ENCODE peak calls at places on chromosomes 3 and 15, in nine cellular contexts. F is tibial artery, A is heart left ventricle, G is fibroblast of lung, I is pancreas, D is stomach, S is IMR-90, E is colonic mucosa, T is cardiac muscle cell. P is an unnamed sample. For H3K36me3, the result is how much of the 10 kb centered on the place peaks cover.

GRCh38 chr15:75198560-75199346 is 2.9 kb upstream of the C15orf39 start:
- DNase-seq in F (no peak), T (peak), D (no peak), E (no peak), I (no peak), A (no peak), S (peak), G (peak), P (no peak)

GRCh38 chr3:134076816-134077215 is 47.1 kb upstream of the SLCO2A1 start:
- DNase-seq in E (no peak), T (no peak), A (no peak), S (no peak), I (no peak), D (no peak), F (no peak), G (no peak), P (no peak)

GRCh38 chr3:171704002-171704401 is 106.3 kb downstream of the PLD1 start:
- DNase-seq in E (peak), G (peak), I (no peak), F (no peak), D (peak), T (no peak), S (peak), A (no peak), P (no peak)

GRCh38 chr15:69031013-69032001 is 16.8 kb downstream of the NOX5 start:
- DNase-seq in G (peak), T (peak), I (peak), A (peak), D (peak), S (no peak), E (peak), F (no peak), P (peak)

GRCh38 chr3:1350885-1351284 is 258.1 kb downstream of the CNTN6 start:
- DNase-seq in A (no peak), S (no peak), I (no peak), E (no peak), T (no peak), F (no peak), G (no peak), D (no peak), P (no peak)

GRCh38 chr3:169886671-169887070 is 16.9 kb upstream of the LRRC31 start:
- DNase-seq in S (peak), G (peak), A (peak), D (peak), F (peak), I (peak), E (peak), T (no peak), P (peak)

GRCh38 chr3:25421747-25422146 is 6.3 kb upstream of the RARB start:
- DNase-seq in G (no peak), A (no peak), I (no peak), S (no peak), D (no peak), F (no peak), T (no peak), E (no peak), P (no peak)

GRCh38 chr3:140117111-140117526 is 182.1 kb downstream of the CLSTN2 start:
- DNase-seq in A (no peak), I (no peak), E (no peak), D (no peak), F (no peak), S (no peak), G (no peak), T (no peak), P (no peak)

GRCh38 chr15:42155546-42156265 is 730 bp downstream of the PLA2G4F start:
- DNase-seq in F (peak), D (peak), T (no peak), E (peak), I (peak), G (no peak), S (no peak), A (no peak), P (peak)

GRCh38 chr3:39000008-39000450 is 51.7 kb downstream of the SCN11A start:
- DNase-seq in T (peak), I (no peak), D (no peak), F (no peak), A (no peak), G (peak), E (no peak), S (peak), P (no peak)

GRCh38 chr3:194107126-194107525 is 28.8 kb upstream of the HES1 start:
- DNase-seq in I (no peak), D (no peak), F (no peak), T (no peak), A (no peak), E (no peak), S (no peak), G (no peak), P (no peak)

GRCh38 chr3:170585937-170586310 is at the start of gene SLC7A14:
- DNase-seq in E (no peak), I (no peak), S (peak), T (peak), G (no peak), A (peak), F (no peak), D (no peak), P (no peak)

GRCh38 chr3:59313365-59313764 is 263.5 kb upstream of the CFAP20DC start:
- DNase-seq in T (peak), D (peak), I (peak), S (peak), F (no peak), G (no peak), E (peak), A (peak), P (peak)

GRCh38 chr3:71066849-71067261 is 516.7 kb downstream of the FOXP1 start:
- DNase-seq in T (no peak), A (no peak), E (no peak), I (peak), D (no peak), F (no peak), G (peak), S (peak), P (no peak)

GRCh38 chr3:65953881-65954733 is 84.6 kb downstream of the MAGI1 start:
- DNase-seq in D (peak), E (peak), S (no peak), T (no peak), G (peak), I (peak), F (peak), A (peak), P (peak)

GRCh38 chr3:159844801-159845261 is 143.8 kb upstream of the IL12A start:
- DNase-seq in D (no peak), S (no peak), E (no peak), T (no peak), A (no peak), F (no peak), I (no peak), G (peak), P (no peak)

DNA sequence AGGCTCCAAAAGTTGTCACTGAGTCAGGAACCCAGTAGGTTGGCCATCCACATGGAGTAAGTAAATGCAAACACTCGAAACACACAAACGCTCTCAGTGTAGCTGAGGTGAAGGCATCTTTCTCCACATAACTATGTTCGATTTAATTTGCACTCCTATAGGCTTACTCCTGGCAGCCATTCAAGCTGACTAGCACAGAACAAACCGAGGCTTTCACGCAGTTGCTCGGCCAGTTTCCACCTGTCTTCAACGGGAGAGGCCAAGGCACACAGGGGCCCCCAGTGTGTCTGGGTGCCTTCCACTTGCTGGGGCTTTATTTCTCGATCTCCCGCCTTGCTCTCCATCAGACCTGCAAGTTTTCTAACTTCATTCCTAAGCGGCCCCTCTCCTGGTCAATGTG is 18.9 kb downstream of the RGMA start:
- DNase-seq in G (no peak), A (no peak), S (no peak), I (no peak), F (no peak), T (no peak), E (no peak), D (no peak), P (no peak)
- H3K4me3 ChIP-seq in G (no peak), A (peak), S (no peak), I (no peak), F (peak), T (no peak), E (no peak), D (peak), P (no peak)

DNA sequence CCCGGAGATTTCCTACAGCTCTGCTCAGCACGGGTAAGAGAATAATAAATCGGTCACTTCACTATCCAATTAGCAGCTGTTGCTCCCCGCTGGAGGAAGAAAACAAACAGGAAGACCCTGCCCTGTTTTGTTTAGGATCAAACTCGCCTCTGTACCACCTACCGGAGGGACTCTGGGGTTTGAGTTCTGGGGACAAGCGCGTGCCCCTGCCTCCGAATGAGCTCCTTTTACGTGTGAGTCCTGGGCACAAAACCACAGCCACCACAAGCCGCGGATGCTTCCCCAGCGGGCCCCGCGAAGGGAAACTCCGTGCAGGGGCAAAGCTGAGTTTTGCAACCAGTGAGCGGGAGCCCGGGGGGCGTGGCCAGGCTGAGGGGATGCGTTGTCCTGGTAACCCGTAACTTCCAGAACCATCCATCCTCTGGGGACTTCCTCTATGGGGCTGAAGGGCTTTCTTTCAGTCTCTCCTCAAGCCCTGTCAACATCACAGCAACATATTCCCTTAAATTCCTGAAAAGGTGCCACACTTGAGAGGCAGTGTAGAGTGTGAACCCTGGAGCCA is 315.8 kb upstream of the PROK2 start:
- DNase-seq in S (peak), T (peak), A (peak), I (peak), D (peak), E (peak), G (peak), F (peak), P (peak)
- TF ChIP-seq CTCF in S (no peak), T (no peak), A (no peak), I (no peak), D (no peak), E (no peak), G (no peak), F (no peak), P (no peak)

GRCh38 chr15:89642106-89642505 is 13.2 kb downstream of the KIF7 start:
- DNase-seq in A (no peak), G (no peak), D (peak), F (peak), I (no peak), E (no peak), S (no peak), T (no peak), P (no peak)
- H3K36me3 ChIP-seq in A (under half), G (under half), D (under half), F (under half), I (under half), E (under half), S (under half), T (under half), P (under half)

GRCh38 chr15:26648676-26649075 is 124.2 kb downstream of the GABRB3 start:
- DNase-seq in I (no peak), E (no peak), G (no peak), S (no peak), T (no peak), F (no peak), A (no peak), D (no peak), P (no peak)

GRCh38 chr15:26656080-26656479 is 116.8 kb downstream of the GABRB3 start:
- DNase-seq in I (no peak), D (no peak), A (no peak), T (no peak), E (no peak), S (no peak), F (no peak), G (no peak), P (no peak)

DNA sequence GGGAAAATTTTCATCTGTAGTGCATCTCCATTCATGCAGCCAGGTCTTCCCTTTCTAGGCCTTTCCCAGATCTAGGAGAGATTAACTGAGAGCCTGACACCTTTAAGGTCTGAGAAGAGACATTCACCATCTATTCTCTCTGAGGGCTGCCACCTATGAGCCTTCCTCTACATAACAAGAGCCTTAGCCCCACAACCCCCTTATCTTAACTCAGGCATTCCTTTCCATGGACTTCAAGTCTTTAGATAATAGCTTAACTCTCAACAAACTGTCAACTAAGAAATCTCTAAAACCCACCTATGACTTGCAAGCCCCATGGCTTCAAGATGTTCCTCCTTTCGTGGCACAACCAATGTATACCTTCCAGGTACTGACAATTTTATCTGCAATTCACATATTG is 121.0 kb downstream of the GABRB3 start:
- DNase-seq in S (no peak), T (no peak), D (no peak), F (no peak), G (no peak), A (no peak), E (no peak), I (no peak), P (no peak)
- H3K4me3 ChIP-seq in S (no peak), T (no peak), D (no peak), F (no peak), G (no peak), A (no peak), E (no peak), I (no peak), P (no peak)